ENCODE peak calls at places on chromosomes 4 and X, in nine cellular contexts. V, U, G, Z, L, M, K, Q and Y are unnamed samples.

GRCh38 chrX:40646489-40647306 is 663 bp downstream of the CXorf38 start:
- DNase-seq in V (peak), U (peak), G (peak), Z (peak), L (peak), M (peak), K (peak), Q (peak), Y (no peak)

GRCh38 chr4:52588771-52589591 is 70.1 kb downstream of the USP46 start:
- DNase-seq in V (peak), U (peak), G (no peak), Z (no peak), L (peak), M (no peak), K (peak), Q (peak), Y (peak)

GRCh38 chr4:147862043-147862692 is 130.3 kb downstream of the ARHGAP10 start:
- DNase-seq in V (no peak), U (no peak), G (no peak), Z (no peak), L (no peak), M (no peak), K (no peak), Q (no peak), Y (no peak)

GRCh38 chrX:71653344-71653743 is 14.0 kb upstream of the LOC101059915 start:
- DNase-seq in V (no peak), U (no peak), G (no peak), Z (no peak), L (no peak), M (no peak), K (no peak), Q (no peak), Y (no peak)

GRCh38 chr4:177810210-177810609 is 368.0 kb upstream of the AGA start:
- DNase-seq in V (no peak), U (peak), G (no peak), Z (no peak), L (no peak), M (no peak), K (no peak), Q (no peak), Y (no peak)

GRCh38 chr4:173076903-173077629 is 91.5 kb upstream of the GALNT7 start:
- DNase-seq in V (peak), U (peak), G (no peak), Z (no peak), L (peak), M (no peak), K (no peak), Q (no peak), Y (no peak)

GRCh38 chr4:140066031-140066930 is 87.7 kb downstream of the MAML3 start:
- DNase-seq in V (no peak), U (no peak), G (no peak), Z (no peak), L (no peak), M (no peak), K (no peak), Q (no peak), Y (no peak)

GRCh38 chr4:150997141-150997540 is 17.9 kb downstream of the LRBA start:
- DNase-seq in V (no peak), U (peak), G (no peak), Z (no peak), L (no peak), M (no peak), K (no peak), Q (no peak), Y (no peak)

GRCh38 chr4:101953949-101954348 is 163.4 kb downstream of the BANK1 start:
- DNase-seq in V (peak), U (peak), G (peak), Z (no peak), L (peak), M (no peak), K (no peak), Q (peak), Y (no peak)

GRCh38 chrX:38435130-38435529 is 82.7 kb downstream of the OTC start:
- DNase-seq in V (no peak), U (no peak), G (no peak), Z (no peak), L (no peak), M (no peak), K (no peak), Q (no peak), Y (no peak)

GRCh38 chr4:1768367-1769034 is 24.6 kb upstream of the FGFR3 start:
- DNase-seq in V (no peak), U (no peak), G (peak), Z (no peak), L (no peak), M (no peak), K (no peak), Q (no peak), Y (no peak)

GRCh38 chr4:24102621-24103020 is 212.8 kb upstream of the PPARGC1A start:
- DNase-seq in V (no peak), U (no peak), G (no peak), Z (no peak), L (no peak), M (no peak), K (no peak), Q (no peak), Y (no peak)

GRCh38 chr4:123418486-123418931 is 21.9 kb downstream of the SPRY1 start:
- DNase-seq in V (peak), U (peak), G (peak), Z (no peak), L (peak), M (no peak), K (no peak), Q (peak), Y (no peak)

GRCh38 chrX:54794795-54795194 is 3.3 kb downstream of the ITIH6 start:
- DNase-seq in V (no peak), U (no peak), G (no peak), Z (no peak), L (no peak), M (no peak), K (no peak), Q (no peak), Y (no peak)

GRCh38 chr4:144562019-144562740 is 83.8 kb upstream of the HHIP start:
- DNase-seq in V (no peak), U (no peak), G (no peak), Z (no peak), L (no peak), M (no peak), K (no peak), Q (no peak), Y (no peak)

GRCh38 chr4:143512978-143513313 is 556 bp upstream of the SMARCA5 start:
- DNase-seq in V (no peak), U (peak), G (no peak), Z (no peak), L (no peak), M (peak), K (no peak), Q (no peak), Y (peak)

GRCh38 chr4:1012031-1012739 is 759 bp downstream of the FGFRL1 start:
- DNase-seq in V (peak), U (peak), G (peak), Z (peak), L (peak), M (no peak), K (peak), Q (no peak), Y (peak)

GRCh38 chr4:24557036-24558022 is 27.0 kb downstream of the DHX15 start:
- DNase-seq in V (peak), U (peak), G (no peak), Z (no peak), L (peak), M (no peak), K (no peak), Q (peak), Y (no peak)

GRCh38 chrX:69126642-69127041 is 38.6 kb downstream of the PJA1 start:
- DNase-seq in V (no peak), U (no peak), G (no peak), Z (no peak), L (no peak), M (no peak), K (no peak), Q (no peak), Y (no peak)

GRCh38 chrX:38489341-38489740 is 72.0 kb upstream of the TSPAN7 start:
- DNase-seq in V (no peak), U (no peak), G (no peak), Z (no peak), L (no peak), M (no peak), K (no peak), Q (no peak), Y (no peak)

GRCh38 chrX:13293700-13294099 is 26.2 kb downstream of the ATXN3L start:
- DNase-seq in V (peak), U (no peak), G (peak), Z (no peak), L (no peak), M (no peak), K (no peak), Q (no peak), Y (no peak)

GRCh38 chr4:184845367-184846011 is 19.7 kb upstream of the ACSL1 start:
- DNase-seq in V (peak), U (peak), G (no peak), Z (no peak), L (peak), M (no peak), K (no peak), Q (peak), Y (no peak)

GRCh38 chrX:101206471-101206870 is 13.1 kb upstream of the DRP2 start:
- DNase-seq in V (peak), U (peak), G (no peak), Z (no peak), L (peak), M (peak), K (no peak), Q (peak), Y (no peak)

GRCh38 chr4:41214158-41215146 is at the start of gene APBB2:
- DNase-seq in V (peak), U (peak), G (peak), Z (peak), L (peak), M (peak), K (peak), Q (peak), Y (no peak)

GRCh38 chrX:110316351-110317078 is 1.4 kb downstream of the AMMECR1 start:
- DNase-seq in V (no peak), U (peak), G (peak), Z (no peak), L (peak), M (no peak), K (no peak), Q (no peak), Y (no peak)

GRCh38 chr4:168540865-168541607 is 44.2 kb downstream of the PALLD start:
- DNase-seq in V (no peak), U (peak), G (no peak), Z (no peak), L (no peak), M (no peak), K (no peak), Q (peak), Y (no peak)

GRCh38 chr4:86033171-86033570 is 326.7 kb downstream of the MAPK10 start:
- DNase-seq in V (no peak), U (peak), G (no peak), Z (no peak), L (peak), M (no peak), K (no peak), Q (peak), Y (no peak)

GRCh38 chr4:152220201-152220666 is 315.7 kb downstream of the FBXW7 start:
- DNase-seq in V (peak), U (no peak), G (no peak), Z (no peak), L (peak), M (no peak), K (no peak), Q (peak), Y (no peak)

GRCh38 chrX:42220722-42221121 is 297.4 kb upstream of the CASK start:
- DNase-seq in V (no peak), U (no peak), G (no peak), Z (no peak), L (no peak), M (no peak), K (no peak), Q (no peak), Y (no peak)

GRCh38 chrX:77003956-77004355 is 443.2 kb upstream of the FGF16 start:
- DNase-seq in V (no peak), U (no peak), G (no peak), Z (no peak), L (peak), M (no peak), K (no peak), Q (no peak), Y (no peak)

GRCh38 chr4:8914461-8915171 is 43.0 kb upstream of the HMX1 start:
- DNase-seq in V (no peak), U (no peak), G (no peak), Z (no peak), L (no peak), M (no peak), K (no peak), Q (no peak), Y (no peak)

GRCh38 chr4:184283659-184284335 is 66.1 kb upstream of the ENPP6 start:
- DNase-seq in V (no peak), U (no peak), G (no peak), Z (no peak), L (no peak), M (no peak), K (no peak), Q (no peak), Y (no peak)

GRCh38 chr4:133869486-133869885 is 332.1 kb downstream of the PABPC4L start:
- DNase-seq in V (no peak), U (no peak), G (no peak), Z (no peak), L (no peak), M (no peak), K (no peak), Q (no peak), Y (no peak)

GRCh38 chrX:49884290-49884862 is 5.1 kb downstream of the USP27X start:
- DNase-seq in V (peak), U (peak), G (peak), Z (peak), L (peak), M (peak), K (peak), Q (peak), Y (peak)

GRCh38 chr4:108272566-108272965 is 103.8 kb upstream of the LEF1 start:
- DNase-seq in V (no peak), U (peak), G (no peak), Z (no peak), L (no peak), M (no peak), K (no peak), Q (no peak), Y (no peak)

GRCh38 chrX:150355898-150356297 is 7.2 kb upstream of the MAMLD1 start:
- DNase-seq in V (no peak), U (no peak), G (no peak), Z (no peak), L (no peak), M (no peak), K (no peak), Q (no peak), Y (no peak)

GRCh38 chr4:182730791-182731190 is 186.4 kb downstream of the DCTD start:
- DNase-seq in V (no peak), U (no peak), G (no peak), Z (no peak), L (no peak), M (no peak), K (no peak), Q (no peak), Y (no peak)

GRCh38 chr4:151766691-151767090 is 5.9 kb upstream of the GATB start:
- DNase-seq in V (no peak), U (peak), G (peak), Z (no peak), L (no peak), M (no peak), K (no peak), Q (no peak), Y (no peak)

GRCh38 chr4:147547314-147548056 is 66.6 kb downstream of the EDNRA start:
- DNase-seq in V (no peak), U (peak), G (no peak), Z (no peak), L (peak), M (no peak), K (no peak), Q (peak), Y (no peak)